ENCODE peak calls at places on chromosome 2, in eight cellular contexts. One of them, this sample, is unnamed.

GRCh38 chr2:29607025-29607424 is 314.4 kb downstream of the ALK start:
- DNase-seq in GM12891: no peak
- DNase-seq in NCI-H446 treated with DMSO at 0.1 percent for 48 hours: no peak
- DNase-seq in iPS-NIHi11: no peak
- DNase-seq in Daoy: no peak
- DNase-seq in NCI-H1105: no peak
- DNase-seq in CD4-positive, alpha-beta T cell: no peak
- DNase-seq in germinal center: no peak
- DNase-seq in this sample: no peak

GRCh38 chr2:21657475-21657874 is 533.7 kb downstream of the TDRD15 start:
- DNase-seq in GM12891: no peak
- DNase-seq in NCI-H446 treated with DMSO at 0.1 percent for 48 hours: no peak
- DNase-seq in iPS-NIHi11: no peak
- DNase-seq in Daoy: no peak
- DNase-seq in NCI-H1105: no peak
- DNase-seq in CD4-positive, alpha-beta T cell: no peak
- DNase-seq in germinal center: no peak
- DNase-seq in this sample: no peak

GRCh38 chr2:135532581-135532980 is 1.3 kb downstream of the R3HDM1 start:
- DNase-seq in GM12891: no peak
- DNase-seq in NCI-H446 treated with DMSO at 0.1 percent for 48 hours: no peak
- DNase-seq in iPS-NIHi11: no peak
- DNase-seq in Daoy: no peak
- DNase-seq in NCI-H1105: no peak
- DNase-seq in CD4-positive, alpha-beta T cell: no peak
- DNase-seq in germinal center: no peak
- DNase-seq in this sample: no peak

GRCh38 chr2:72810165-72810564 is 15.7 kb downstream of the EXOC6B start:
- DNase-seq in GM12891: no peak
- DNase-seq in NCI-H446 treated with DMSO at 0.1 percent for 48 hours: no peak
- DNase-seq in iPS-NIHi11: no peak
- DNase-seq in Daoy: no peak
- DNase-seq in NCI-H1105: no peak
- DNase-seq in CD4-positive, alpha-beta T cell: no peak
- DNase-seq in germinal center: no peak
- DNase-seq in this sample: no peak

GRCh38 chr2:169928463-169928864 is 101.2 kb downstream of the UBR3 start:
- DNase-seq in GM12891: no peak
- DNase-seq in NCI-H446 treated with DMSO at 0.1 percent for 48 hours: peak; percentile 18
- DNase-seq in iPS-NIHi11: peak; percentile 10
- DNase-seq in Daoy: peak; percentile 11
- DNase-seq in NCI-H1105: peak; percentile 11
- DNase-seq in CD4-positive, alpha-beta T cell: no peak
- DNase-seq in germinal center: peak; percentile 5
- DNase-seq in this sample: peak; percentile 69

GRCh38 chr2:149634103-149634502 is 46.5 kb upstream of the MMADHC start:
- DNase-seq in GM12891: no peak
- DNase-seq in NCI-H446 treated with DMSO at 0.1 percent for 48 hours: no peak
- DNase-seq in iPS-NIHi11: no peak
- DNase-seq in Daoy: no peak
- DNase-seq in NCI-H1105: no peak
- DNase-seq in CD4-positive, alpha-beta T cell: no peak
- DNase-seq in germinal center: no peak
- DNase-seq in this sample: no peak

GRCh38 chr2:185219981-185220380 is 518.6 kb upstream of the FSIP2 start:
- DNase-seq in GM12891: no peak
- DNase-seq in NCI-H446 treated with DMSO at 0.1 percent for 48 hours: peak; percentile 67
- DNase-seq in iPS-NIHi11: no peak
- DNase-seq in Daoy: peak; percentile 3
- DNase-seq in NCI-H1105: no peak
- DNase-seq in CD4-positive, alpha-beta T cell: no peak
- DNase-seq in germinal center: no peak
- DNase-seq in this sample: no peak

GRCh38 chr2:135473567-135473966 is 57.5 kb downstream of the ZRANB3 start:
- DNase-seq in GM12891: no peak
- DNase-seq in NCI-H446 treated with DMSO at 0.1 percent for 48 hours: no peak
- DNase-seq in iPS-NIHi11: peak; percentile 26
- DNase-seq in Daoy: peak; percentile 13
- DNase-seq in NCI-H1105: peak; percentile 0
- DNase-seq in CD4-positive, alpha-beta T cell: no peak
- DNase-seq in germinal center: peak; percentile 41
- DNase-seq in this sample: peak; percentile 61

GRCh38 chr2:172248381-172249173 is 145.9 kb upstream of the DLX2 start:
- DNase-seq in GM12891: no peak
- DNase-seq in NCI-H446 treated with DMSO at 0.1 percent for 48 hours: no peak
- DNase-seq in iPS-NIHi11: no peak
- DNase-seq in Daoy: peak; percentile 53
- DNase-seq in NCI-H1105: no peak
- DNase-seq in CD4-positive, alpha-beta T cell: no peak
- DNase-seq in germinal center: no peak
- DNase-seq in this sample: peak; percentile 38

GRCh38 chr2:85183078-85183477 is 49.9 kb downstream of the TCF7L1 start:
- DNase-seq in GM12891: no peak
- DNase-seq in NCI-H446 treated with DMSO at 0.1 percent for 48 hours: no peak
- DNase-seq in iPS-NIHi11: no peak
- DNase-seq in Daoy: no peak
- DNase-seq in NCI-H1105: no peak
- DNase-seq in CD4-positive, alpha-beta T cell: no peak
- DNase-seq in germinal center: no peak
- DNase-seq in this sample: no peak

GRCh38 chr2:62939735-62940491 is 110.7 kb upstream of the OTX1 start:
- DNase-seq in GM12891: no peak
- DNase-seq in NCI-H446 treated with DMSO at 0.1 percent for 48 hours: no peak
- DNase-seq in iPS-NIHi11: no peak
- DNase-seq in Daoy: peak; percentile 70
- DNase-seq in NCI-H1105: no peak
- DNase-seq in CD4-positive, alpha-beta T cell: no peak
- DNase-seq in germinal center: no peak
- DNase-seq in this sample: no peak

GRCh38 chr2:218357194-218358177 is 829 bp downstream of the CATIP start:
- DNase-seq in GM12891: no peak
- DNase-seq in NCI-H446 treated with DMSO at 0.1 percent for 48 hours: no peak
- DNase-seq in iPS-NIHi11: peak; percentile 14
- DNase-seq in Daoy: no peak
- DNase-seq in NCI-H1105: no peak
- DNase-seq in CD4-positive, alpha-beta T cell: no peak
- DNase-seq in germinal center: no peak
- DNase-seq in this sample: no peak

This sample was measured in GM23338.